ENCODE peak calls at places on chromosomes 6 and 20, in six cellular contexts. One of them, this sample, is unnamed.

GRCh38 chr20:39268566-39268965 is 306.4 kb downstream of the DHX35 start:
- DNase-seq in K562: no peak
- DNase-seq in SK-N-SH: no peak
- DNase-seq in HCT116: no peak
- DNase-seq in HepG2: no peak
- DNase-seq in Panc1: no peak
- DNase-seq in this sample: no peak

GRCh38 chr20:51393566-51393965 is 149.0 kb downstream of the NFATC2 start:
- DNase-seq in K562: no peak
- DNase-seq in SK-N-SH: no peak
- DNase-seq in HCT116: no peak
- DNase-seq in HepG2: no peak
- DNase-seq in Panc1: no peak
- DNase-seq in this sample: no peak

GRCh38 chr20:50756447-50756846 is 25.1 kb downstream of the PARD6B start:
- DNase-seq in K562: no peak
- DNase-seq in SK-N-SH: no peak
- DNase-seq in HCT116: no peak
- DNase-seq in HepG2: no peak
- DNase-seq in Panc1: no peak
- DNase-seq in this sample: no peak

GRCh38 chr6:136235233-136235564 is 14.9 kb downstream of the MTFR2 start:
- DNase-seq in K562: no peak
- DNase-seq in SK-N-SH: no peak
- DNase-seq in HCT116: no peak
- DNase-seq in HepG2: peak
- DNase-seq in Panc1: no peak
- DNase-seq in this sample: no peak

GRCh38 chr6:122641818-122642217 is 31.6 kb downstream of the PKIB start:
- DNase-seq in K562: no peak
- DNase-seq in SK-N-SH: no peak
- DNase-seq in HCT116: no peak
- DNase-seq in HepG2: no peak
- DNase-seq in Panc1: no peak
- DNase-seq in this sample: no peak

GRCh38 chr6:116280960-116281316 is 1.2 kb upstream of the TSPYL1 start:
- DNase-seq in K562: no peak
- DNase-seq in SK-N-SH: no peak
- DNase-seq in HCT116: no peak
- DNase-seq in HepG2: no peak
- DNase-seq in Panc1: no peak
- DNase-seq in this sample: no peak

GRCh38 chr6:148379481-148379880 is 36.8 kb downstream of the SASH1 start:
- DNase-seq in K562: no peak
- DNase-seq in SK-N-SH: no peak
- DNase-seq in HCT116: no peak
- DNase-seq in HepG2: no peak
- DNase-seq in Panc1: no peak
- DNase-seq in this sample: no peak

GRCh38 chr6:165231581-165232276 is 77.7 kb downstream of the C6orf118 start:
- DNase-seq in K562: no peak
- DNase-seq in SK-N-SH: peak
- DNase-seq in HCT116: peak
- DNase-seq in HepG2: no peak
- DNase-seq in Panc1: peak
- DNase-seq in this sample: no peak

GRCh38 chr6:36427781-36428345 is 14.8 kb downstream of the PXT1 start:
- DNase-seq in K562: no peak
- DNase-seq in SK-N-SH: no peak
- DNase-seq in HCT116: no peak
- DNase-seq in HepG2: no peak
- DNase-seq in Panc1: no peak
- DNase-seq in this sample: no peak

GRCh38 chr6:155340464-155341129 is 26.3 kb upstream of the TFB1M start:
- DNase-seq in K562: no peak
- DNase-seq in SK-N-SH: no peak
- DNase-seq in HCT116: peak
- DNase-seq in HepG2: peak
- DNase-seq in Panc1: no peak
- DNase-seq in this sample: no peak

GRCh38 chr6:27550692-27551091 is 77.8 kb upstream of the ZNF184 start:
- DNase-seq in K562: no peak
- DNase-seq in SK-N-SH: no peak
- DNase-seq in HCT116: no peak
- DNase-seq in HepG2: no peak
- DNase-seq in Panc1: no peak
- DNase-seq in this sample: no peak

GRCh38 chr20:61847420-61847748 is 218.3 kb downstream of the TAF4 start:
- DNase-seq in K562: no peak
- DNase-seq in SK-N-SH: no peak
- DNase-seq in HCT116: no peak
- DNase-seq in HepG2: no peak
- DNase-seq in Panc1: no peak
- DNase-seq in this sample: no peak

GRCh38 chr6:45577836-45578504 is 200.2 kb upstream of the SUPT3H start:
- DNase-seq in K562: no peak
- DNase-seq in SK-N-SH: no peak
- DNase-seq in HCT116: no peak
- DNase-seq in HepG2: no peak
- DNase-seq in Panc1: no peak
- DNase-seq in this sample: peak

GRCh38 chr6:96542702-96543101 is 20.2 kb upstream of the FHL5 start:
- DNase-seq in K562: no peak
- DNase-seq in SK-N-SH: no peak
- DNase-seq in HCT116: no peak
- DNase-seq in HepG2: no peak
- DNase-seq in Panc1: no peak
- DNase-seq in this sample: no peak

GRCh38 chr6:158500016-158500735 is 59.7 kb upstream of the TMEM181 start:
- DNase-seq in K562: no peak
- DNase-seq in SK-N-SH: no peak
- DNase-seq in HCT116: no peak
- DNase-seq in HepG2: no peak
- DNase-seq in Panc1: no peak
- DNase-seq in this sample: no peak

GRCh38 chr6:14265049-14266021 is 147.8 kb downstream of the CD83 start:
- DNase-seq in K562: no peak
- DNase-seq in SK-N-SH: no peak
- DNase-seq in HCT116: no peak
- DNase-seq in HepG2: no peak
- DNase-seq in Panc1: no peak
- DNase-seq in this sample: peak

GRCh38 chr20:3238616-3239025 is 369 bp downstream of the SLC4A11 start:
- DNase-seq in K562: peak
- DNase-seq in SK-N-SH: no peak
- DNase-seq in HCT116: no peak
- DNase-seq in HepG2: no peak
- DNase-seq in Panc1: no peak
- DNase-seq in this sample: no peak

GRCh38 chr20:62999580-62999979 is 7.2 kb downstream of the BHLHE23 start:
- DNase-seq in K562: no peak
- DNase-seq in SK-N-SH: no peak
- DNase-seq in HCT116: no peak
- DNase-seq in HepG2: no peak
- DNase-seq in Panc1: no peak
- DNase-seq in this sample: no peak

GRCh38 chr6:26389349-26389799 is 6.5 kb downstream of the BTN2A2 start:
- DNase-seq in K562: no peak
- DNase-seq in SK-N-SH: no peak
- DNase-seq in HCT116: no peak
- DNase-seq in HepG2: no peak
- DNase-seq in Panc1: no peak
- DNase-seq in this sample: no peak

GRCh38 chr6:142744836-142745235 is 200.1 kb downstream of the HIVEP2 start:
- DNase-seq in K562: no peak
- DNase-seq in SK-N-SH: no peak
- DNase-seq in HCT116: no peak
- DNase-seq in HepG2: no peak
- DNase-seq in Panc1: no peak
- DNase-seq in this sample: no peak

GRCh38 chr6:134015719-134016557 is 36.5 kb downstream of the SLC2A12 start:
- DNase-seq in K562: no peak
- DNase-seq in SK-N-SH: no peak
- DNase-seq in HCT116: no peak
- DNase-seq in HepG2: no peak
- DNase-seq in Panc1: no peak
- DNase-seq in this sample: no peak

GRCh38 chr6:1337791-1338190 is 25.9 kb downstream of the FOXQ1 start:
- DNase-seq in K562: no peak
- DNase-seq in SK-N-SH: no peak
- DNase-seq in HCT116: no peak
- DNase-seq in HepG2: no peak
- DNase-seq in Panc1: no peak
- DNase-seq in this sample: no peak

GRCh38 chr6:35017461-35018183 is 123.5 kb downstream of the TCP11 start:
- DNase-seq in K562: no peak
- DNase-seq in SK-N-SH: no peak
- DNase-seq in HCT116: no peak
- DNase-seq in HepG2: no peak
- DNase-seq in Panc1: no peak
- DNase-seq in this sample: no peak

GRCh38 chr6:108074057-108074358 is 533 bp downstream of the OSTM1 start:
- DNase-seq in K562: no peak
- DNase-seq in SK-N-SH: no peak
- DNase-seq in HCT116: no peak
- DNase-seq in HepG2: peak
- DNase-seq in Panc1: no peak
- DNase-seq in this sample: no peak

GRCh38 chr6:71468841-71469750 is 180.5 kb downstream of the OGFRL1 start:
- DNase-seq in K562: peak
- DNase-seq in SK-N-SH: no peak
- DNase-seq in HCT116: no peak
- DNase-seq in HepG2: no peak
- DNase-seq in Panc1: no peak
- DNase-seq in this sample: no peak

GRCh38 chr6:84921891-84922290 is 157.5 kb upstream of the TBX18 start:
- DNase-seq in K562: no peak
- DNase-seq in SK-N-SH: no peak
- DNase-seq in HCT116: no peak
- DNase-seq in HepG2: no peak
- DNase-seq in Panc1: no peak
- DNase-seq in this sample: no peak

DNA sequence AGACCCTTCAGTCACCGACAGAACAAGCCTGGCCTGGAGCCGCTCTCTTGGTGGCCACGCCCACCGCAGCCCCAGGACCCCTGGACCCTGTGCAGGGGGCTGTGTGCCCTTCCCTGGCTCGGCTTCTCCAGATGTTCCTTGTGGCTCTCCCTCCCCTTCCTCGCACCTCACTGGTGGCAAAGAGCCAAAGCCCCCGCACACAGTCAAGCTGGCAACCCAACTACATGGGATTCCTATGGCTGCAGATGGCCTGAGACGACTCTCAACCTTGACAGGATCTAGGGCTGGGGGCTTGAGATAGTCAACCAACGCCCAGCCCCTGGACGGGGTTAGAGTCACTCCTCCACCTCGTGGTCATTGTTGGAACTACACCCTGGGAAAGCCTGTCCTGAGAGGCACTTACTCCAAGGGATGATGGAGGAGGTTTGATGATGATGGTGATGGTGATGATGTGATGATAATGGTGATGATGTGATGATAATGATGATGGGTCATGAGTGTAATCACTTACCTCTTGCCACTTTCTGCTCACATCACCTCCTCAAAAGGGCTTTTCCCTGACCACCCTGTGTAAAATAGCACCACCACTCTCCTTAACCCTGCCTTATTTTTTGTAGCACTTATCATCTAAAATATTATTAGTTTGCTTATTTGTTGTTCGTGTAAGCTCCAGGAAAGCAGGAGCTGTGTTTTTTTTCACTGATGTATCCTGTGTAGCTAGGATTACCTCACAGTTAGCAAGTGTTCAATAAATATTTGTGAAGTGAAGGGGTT is 278.4 kb downstream of the LRFN2 start:
- DNase-seq in K562: peak
- DNase-seq in SK-N-SH: peak
- DNase-seq in HCT116: peak
- DNase-seq in HepG2: peak
- DNase-seq in Panc1: peak
- DNase-seq in this sample: peak
- TF ChIP-seq SIN3A in K562: no peak
- TF ChIP-seq SIN3A in SK-N-SH: no peak
- TF ChIP-seq SIN3A in HCT116: no peak
- TF ChIP-seq SIN3A in HepG2: no peak
- TF ChIP-seq SIN3A in Panc1: no peak
- TF ChIP-seq SIN3A in this sample: no peak

DNA sequence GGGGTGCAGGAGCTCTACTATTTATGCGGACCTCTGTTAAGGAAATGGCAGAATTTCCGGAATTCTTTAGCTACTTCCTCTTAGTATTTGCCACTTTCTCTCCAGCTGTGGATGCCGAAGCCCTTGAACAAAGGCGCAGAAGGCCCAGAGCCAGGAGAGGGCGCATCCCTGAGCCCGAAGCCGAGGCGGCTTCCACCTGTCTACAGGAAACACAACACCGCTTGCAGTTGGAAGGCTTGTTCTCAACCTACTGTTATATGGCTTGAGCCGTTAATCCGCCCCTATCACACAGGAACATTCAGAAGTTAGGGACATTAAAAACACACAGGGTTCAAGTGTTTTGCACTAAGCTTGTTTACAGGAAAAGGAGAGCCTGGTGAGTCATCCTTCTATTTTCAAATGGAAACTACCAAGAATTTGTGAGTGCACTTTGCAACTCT is 417.1 kb downstream of the BCKDHB start:
- DNase-seq in K562: no peak
- DNase-seq in SK-N-SH: no peak
- DNase-seq in HCT116: no peak
- DNase-seq in HepG2: no peak
- DNase-seq in Panc1: no peak
- DNase-seq in this sample: peak
- TF ChIP-seq SIN3A in K562: no peak
- TF ChIP-seq SIN3A in SK-N-SH: no peak
- TF ChIP-seq SIN3A in HCT116: no peak
- TF ChIP-seq SIN3A in HepG2: no peak
- TF ChIP-seq SIN3A in Panc1: no peak
- TF ChIP-seq SIN3A in this sample: no peak

GRCh38 chr6:89970072-89970471 is 75.8 kb downstream of the GJA10 start:
- DNase-seq in K562: no peak
- DNase-seq in SK-N-SH: no peak
- DNase-seq in HCT116: no peak
- DNase-seq in HepG2: no peak
- DNase-seq in Panc1: no peak
- DNase-seq in this sample: no peak
- TF ChIP-seq SIN3A in K562: no peak
- TF ChIP-seq SIN3A in SK-N-SH: no peak
- TF ChIP-seq SIN3A in HCT116: no peak
- TF ChIP-seq SIN3A in HepG2: no peak
- TF ChIP-seq SIN3A in Panc1: no peak
- TF ChIP-seq SIN3A in this sample: no peak

DNA sequence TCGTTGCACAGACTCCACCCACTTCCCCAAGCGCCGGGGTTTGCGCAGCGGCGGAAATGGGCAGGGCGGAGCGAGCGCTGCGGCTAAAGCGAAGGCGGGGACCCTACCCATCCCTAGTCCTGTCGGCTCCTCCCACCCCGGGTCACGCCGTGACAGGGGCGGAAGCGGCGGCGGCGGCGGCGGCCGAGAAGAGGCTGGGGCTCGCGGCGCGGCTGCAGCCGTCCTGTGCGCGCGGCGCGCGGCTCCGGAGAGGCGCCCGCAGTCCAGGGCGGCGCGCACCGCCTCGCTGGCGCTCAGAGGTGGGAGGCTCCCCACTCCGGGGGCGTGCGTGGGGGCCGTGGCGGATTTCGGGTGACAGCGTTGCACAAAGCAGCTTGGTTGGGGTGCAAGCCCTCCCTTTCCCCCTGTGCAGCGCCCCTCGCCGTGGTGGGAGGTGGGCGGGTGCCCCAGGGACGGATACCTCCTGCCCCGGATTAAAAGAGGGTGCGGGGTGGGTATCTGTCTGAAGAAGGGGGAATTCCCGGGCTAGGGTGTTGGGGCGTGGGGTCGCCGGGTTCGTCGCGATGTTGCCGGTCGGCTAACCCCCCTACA is at the start of gene KDM1B:
- DNase-seq in K562: peak
- DNase-seq in SK-N-SH: peak
- DNase-seq in HCT116: peak
- DNase-seq in HepG2: peak
- DNase-seq in Panc1: peak
- DNase-seq in this sample: peak
- TF ChIP-seq SIN3A in K562: no peak
- TF ChIP-seq SIN3A in SK-N-SH: no peak
- TF ChIP-seq SIN3A in HCT116: peak
- TF ChIP-seq SIN3A in HepG2: peak
- TF ChIP-seq SIN3A in Panc1: no peak
- TF ChIP-seq SIN3A in this sample: peak